ENCODE peak calls at places on chromosomes 13 and 19, in seven cellular contexts. X is MM.1S, I is neural progenitor cell, G is GM23338, D is PC-3, S is OCI-LY7, L is SK-N-SH. W is an unnamed sample.

GRCh38 chr19:48244289-48244688 is 11.4 kb downstream of the CARD8 start:
- DNase-seq in I (no peak), D (peak; percentile 12), L (no peak), G (no peak), S (peak; percentile 31), X (no peak), W (no peak)

GRCh38 chr19:6577410-6578125 is 13.4 kb downstream of the CD70 start:
- DNase-seq in X (peak; percentile 95), G (no peak), L (no peak), S (peak; percentile 96), D (no peak), I (no peak), W (no peak)

GRCh38 chr19:38661996-38662395 is 14.5 kb downstream of the ACTN4 start:
- DNase-seq in I (no peak), D (peak; percentile 91), G (no peak), S (no peak), X (no peak), L (no peak), W (peak; percentile 69)

GRCh38 chr13:99989376-99990044 is 7.9 kb downstream of the ZIC2 start:
- DNase-seq in D (no peak), L (peak; percentile 39), S (no peak), I (peak; percentile 56), X (no peak), G (peak; percentile 61), W (no peak)

GRCh38 chr19:20186163-20186562 is 19.1 kb downstream of the ZNF486 start:
- DNase-seq in X (no peak), D (no peak), G (no peak), L (no peak), S (no peak), I (no peak), W (no peak)

GRCh38 chr13:45349438-45349837 is 8.5 kb upstream of the TPT1 start:
- DNase-seq in G (no peak), D (no peak), S (no peak), L (no peak), I (no peak), X (no peak), W (no peak)

GRCh38 chr13:100941811-100942361 is 267.3 kb upstream of the TMTC4 start:
- DNase-seq in G (no peak), X (no peak), D (no peak), L (no peak), S (no peak), I (no peak), W (no peak)

GRCh38 chr19:16888629-16889371 is at the start of gene F2RL3:
- DNase-seq in X (peak; percentile 78), S (no peak), D (no peak), L (peak; percentile 71), I (no peak), G (peak; percentile 39), W (no peak)

GRCh38 chr13:45584816-45585215 is 30.7 kb downstream of the ERICH6B start:
- DNase-seq in S (no peak), I (peak; percentile 9), L (no peak), X (no peak), G (peak; percentile 43), D (peak; percentile 9), W (peak; percentile 18)

GRCh38 chr13:25881946-25882574 is 169.8 kb downstream of the SHISA2 start:
- DNase-seq in D (no peak), I (peak; percentile 91), X (no peak), S (no peak), L (peak; percentile 64), G (peak; percentile 78), W (peak; percentile 39)

GRCh38 chr13:37488682-37489081 is 109.9 kb downstream of the POSTN start:
- DNase-seq in L (no peak), S (no peak), X (no peak), G (no peak), I (no peak), D (no peak), W (no peak)

GRCh38 chr19:35045667-35046300 is 4.3 kb downstream of the HPN start:
- DNase-seq in D (peak; percentile 24), L (peak; percentile 51), X (peak; percentile 39), S (peak; percentile 86), G (peak; percentile 82), I (peak; percentile 55), W (peak; percentile 19)

GRCh38 chr13:100014621-100015020 is 33.0 kb downstream of the ZIC2 start:
- DNase-seq in X (no peak), L (no peak), I (no peak), S (no peak), D (no peak), G (no peak), W (no peak)

GRCh38 chr13:83940742-83941141 is 58.5 kb upstream of the SLITRK1 start:
- DNase-seq in D (peak; percentile 73), I (no peak), L (no peak), S (no peak), X (no peak), G (no peak), W (no peak)

GRCh38 chr13:83937579-83937978 is 55.3 kb upstream of the SLITRK1 start:
- DNase-seq in X (no peak), G (no peak), S (no peak), L (no peak), I (no peak), D (no peak), W (no peak)

GRCh38 chr13:83943530-83944279 is 61.4 kb upstream of the SLITRK1 start:
- DNase-seq in I (peak; percentile 51), D (peak; percentile 19), S (no peak), G (peak; percentile 20), X (no peak), L (no peak), W (no peak)

GRCh38 chr13:83941669-83942335 is 59.5 kb upstream of the SLITRK1 start:
- DNase-seq in D (no peak), I (peak; percentile 44), L (no peak), G (peak; percentile 39), S (no peak), X (no peak), W (no peak)
- TF ChIP-seq EZH2phosphoT487 in D (no peak), I (no peak), L (no peak), G (no peak), S (no peak), X (no peak), W (no peak)

GRCh38 chr13:20191311-20191901 is 1.3 kb downstream of the GJB2 start:
- DNase-seq in X (no peak), D (peak; percentile 72), I (no peak), G (peak; percentile 39), L (no peak), S (no peak), W (no peak)

GRCh38 chr13:20193142-20193923 is 595 bp upstream of the GJB2 start:
- DNase-seq in S (no peak), G (peak; percentile 27), X (no peak), D (peak; percentile 41), L (no peak), I (peak; percentile 35), W (no peak)

GRCh38 chr13:20193924-20194631 is 1.3 kb upstream of the GJB2 start:
- DNase-seq in S (no peak), D (no peak), X (no peak), G (peak; percentile 52), L (no peak), I (peak; percentile 40), W (no peak)

GRCh38 chr13:20191902-20192469 is 752 bp downstream of the GJB2 start:
- DNase-seq in X (peak; percentile 66), S (no peak), D (peak; percentile 65), G (peak; percentile 78), I (peak; percentile 76), L (no peak), W (peak; percentile 58)

GRCh38 chr13:20192470-20193141 is at the start of gene GJB2:
- DNase-seq in G (peak; percentile 43), D (peak; percentile 49), L (peak; percentile 51), X (peak; percentile 29), S (no peak), I (peak; percentile 49), W (peak; percentile 49)
- H3K4me3 ChIP-seq in G (peak within 1 kb of the TSS; percentile 69), D (peak within 1 kb of the TSS; percentile 73), L (peak within 1 kb of the TSS; percentile 25), X (peak within 1 kb of the TSS; percentile 64), S (no peak within 1 kb of the TSS), I (peak within 1 kb of the TSS; percentile 74), W (peak within 1 kb of the TSS; percentile 46)

GRCh38 chr19:46550684-46551083 is 50.4 kb upstream of the CALM3 start:
- DNase-seq in L (no peak), G (no peak), I (no peak), S (no peak), X (no peak), D (no peak), W (no peak)

GRCh38 chr19:46551175-46551574 is 50.0 kb upstream of the CALM3 start:
- DNase-seq in G (no peak), L (no peak), X (no peak), S (no peak), D (no peak), I (no peak), W (no peak)

GRCh38 chr19:46542428-46543230 is 47.0 kb upstream of the PNMA8B start:
- DNase-seq in L (peak; percentile 77), G (peak; percentile 99), I (peak; percentile 97), S (peak; percentile 88), D (peak; percentile 89), X (peak; percentile 88), W (peak; percentile 96)

DNA sequence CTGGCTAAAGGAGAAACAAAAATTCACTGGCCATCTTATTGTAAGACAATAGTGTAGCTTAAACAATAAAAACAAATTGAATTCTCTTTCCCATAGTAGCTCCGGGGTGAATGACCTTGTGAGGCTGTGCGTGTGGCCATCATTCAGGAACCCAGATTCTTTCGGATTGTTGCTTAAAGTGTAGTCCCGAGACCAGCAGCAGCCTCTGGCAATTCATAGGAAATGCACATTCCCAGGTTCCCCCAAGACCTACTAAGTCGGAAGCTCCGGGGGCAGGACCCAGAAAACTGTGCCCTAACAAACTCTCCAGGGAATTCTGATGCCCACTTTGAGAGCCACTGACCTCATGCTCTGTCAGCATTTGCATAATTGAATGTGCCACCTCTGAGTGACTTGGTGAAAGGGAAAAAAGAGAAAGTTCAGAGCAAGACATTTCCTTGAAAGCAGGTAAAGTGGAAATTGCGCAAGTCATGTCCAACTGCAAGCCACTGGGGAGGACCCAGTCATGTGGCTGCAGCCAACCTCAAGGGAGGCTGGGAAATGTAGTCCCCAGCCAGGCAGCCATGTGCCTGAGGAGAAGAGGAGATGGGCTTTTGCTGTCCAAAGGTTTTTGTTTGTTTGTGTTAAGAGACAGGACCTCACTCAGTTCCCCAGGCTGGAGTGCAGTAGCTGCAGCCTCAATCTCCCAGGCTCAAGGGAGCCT is 50.7 kb upstream of the PNMA8B start:
- DNase-seq in D (peak; percentile 28), L (peak; percentile 62), G (peak; percentile 82), X (no peak), S (peak; percentile 29), I (peak; percentile 51), W (peak; percentile 86)
- TF ChIP-seq EZH2phosphoT487 in D (no peak), L (no peak), G (no peak), X (no peak), S (no peak), I (no peak), W (no peak)

GRCh38 chr13:109271061-109271460 is 515.3 kb downstream of the IRS2 start:
- DNase-seq in G (no peak), L (no peak), D (no peak), I (no peak), X (no peak), S (no peak), W (no peak)

GRCh38 chr13:109273326-109273751 is 513.0 kb downstream of the IRS2 start:
- DNase-seq in L (no peak), S (no peak), D (peak; percentile 84), X (no peak), G (no peak), I (no peak), W (no peak)

GRCh38 chr13:109272595-109273325 is 513.6 kb downstream of the IRS2 start:
- DNase-seq in D (no peak), I (no peak), G (no peak), S (no peak), X (no peak), L (no peak), W (no peak)

GRCh38 chr13:109271991-109272454 is 514.4 kb downstream of the IRS2 start:
- DNase-seq in I (peak; percentile 60), D (peak; percentile 49), L (no peak), S (peak; percentile 0), G (no peak), X (no peak), W (no peak)

GRCh38 chr13:109271555-109271954 is 514.8 kb downstream of the IRS2 start:
- DNase-seq in S (no peak), I (no peak), X (no peak), L (no peak), D (no peak), G (no peak), W (no peak)
- H3K4me3 ChIP-seq in S (no peak overlapping the region), I (no peak overlapping the region), X (no peak overlapping the region), L (no peak overlapping the region), D (peak overlapping the region; percentile 21), G (no peak overlapping the region), W (no peak overlapping the region)